ENCODE peak calls at places on chromosomes 12 and 14, in seven cellular contexts. R is NCI-H345; S is C1 segment of cervical spinal cord; Q is Daoy; H is activated CD4-positive, alpha-beta T cell treated with anti-CD3 and anti-CD28 coated beads, Interleukin-2, amount 50 U/mL, for 24 hours; K is stimulated activated CD4-positive, alpha-beta T cell treated with anti-CD3 and anti-CD28 coated beads, Interleukin-4, amount 100 ng/mL, for 4 hours; F is mucosa of gallbladder. G is an unnamed sample.

GRCh38 chr12:121060149-121061001 is 21.3 kb upstream of the OASL start:
- DNase-seq in R (peak), S (peak), Q (peak), H (peak), K (peak), F (peak), G (peak)

GRCh38 chr12:52221912-52222457 is 11.1 kb upstream of the KRT7 start:
- DNase-seq in R (peak), S (no peak), Q (peak), H (peak), K (peak), F (peak), G (no peak)

GRCh38 chr14:22184157-22185025 is 404.6 kb downstream of the DAD1 start:
- DNase-seq in R (no peak), S (no peak), Q (peak), H (no peak), K (no peak), F (peak), G (no peak)

GRCh38 chr12:52035926-52036325 is 15.3 kb upstream of the NR4A1 start:
- DNase-seq in R (no peak), S (no peak), Q (no peak), H (no peak), K (no peak), F (no peak), G (no peak)

GRCh38 chr14:95527392-95528002 is 7.4 kb upstream of the GLRX5 start:
- DNase-seq in R (peak), S (no peak), Q (peak), H (no peak), K (no peak), F (peak), G (no peak)

GRCh38 chr12:104190641-104191176 is 24.9 kb upstream of the TXNRD1 start:
- DNase-seq in R (no peak), S (no peak), Q (no peak), H (no peak), K (no peak), F (no peak), G (no peak)

GRCh38 chr14:91303091-91303923 is 58.8 kb upstream of the GPR68 start:
- DNase-seq in R (no peak), S (no peak), Q (peak), H (peak), K (peak), F (no peak), G (peak)

GRCh38 chr14:62436256-62436655 is 609.0 kb downstream of the KCNH5 start:
- DNase-seq in R (no peak), S (no peak), Q (no peak), H (no peak), K (no peak), F (peak), G (no peak)

GRCh38 chr14:65153101-65153500 is 50.8 kb upstream of the MAX start:
- DNase-seq in R (no peak), S (no peak), Q (no peak), H (no peak), K (no peak), F (no peak), G (no peak)

GRCh38 chr14:101361044-101361443 is 200.3 kb upstream of the DIO3 start:
- DNase-seq in R (no peak), S (no peak), Q (no peak), H (no peak), K (no peak), F (peak), G (no peak)

GRCh38 chr12:26226629-26227375 is 31.4 kb downstream of the SSPN start:
- DNase-seq in R (no peak), S (peak), Q (peak), H (no peak), K (no peak), F (peak), G (no peak)

GRCh38 chr14:23930742-23931141 is 22.8 kb upstream of the DHRS4 start:
- DNase-seq in R (no peak), S (no peak), Q (no peak), H (no peak), K (no peak), F (peak), G (no peak)

GRCh38 chr14:30077946-30078345 is 150.3 kb upstream of the PRKD1 start:
- DNase-seq in R (no peak), S (no peak), Q (no peak), H (no peak), K (no peak), F (no peak), G (no peak)

GRCh38 chr12:109302358-109302757 is 6.7 kb downstream of the FOXN4 start:
- DNase-seq in R (no peak), S (no peak), Q (no peak), H (no peak), K (no peak), F (no peak), G (no peak)

GRCh38 chr12:8712572-8712971 is 14.8 kb downstream of the RIMKLB start:
- DNase-seq in R (no peak), S (no peak), Q (no peak), H (no peak), K (no peak), F (no peak), G (no peak)

GRCh38 chr14:104931323-104931770 is 6.7 kb downstream of the PLD4 start:
- DNase-seq in R (no peak), S (no peak), Q (no peak), H (no peak), K (no peak), F (no peak), G (no peak)

GRCh38 chr14:54975856-54976255 is 51.0 kb downstream of the WDHD1 start:
- DNase-seq in R (no peak), S (no peak), Q (peak), H (no peak), K (no peak), F (no peak), G (no peak)

GRCh38 chr14:101820283-101820798 is 58.8 kb downstream of the PPP2R5C start:
- DNase-seq in R (no peak), S (no peak), Q (no peak), H (peak), K (peak), F (no peak), G (peak)

GRCh38 chr12:127479256-127479655 is 787.7 kb upstream of the TMEM132C start:
- DNase-seq in R (no peak), S (no peak), Q (peak), H (no peak), K (no peak), F (no peak), G (no peak)

GRCh38 chr12:122871851-122872785 is 23.8 kb downstream of the VPS37B start:
- DNase-seq in R (peak), S (peak), Q (peak), H (peak), K (peak), F (peak), G (peak)

GRCh38 chr12:104653730-104654328 is 197.1 kb downstream of the CHST11 start:
- DNase-seq in R (no peak), S (no peak), Q (peak), H (no peak), K (no peak), F (no peak), G (no peak)

GRCh38 chr12:126926023-126926600 is 1340.9 kb upstream of the TMEM132C start:
- DNase-seq in R (no peak), S (no peak), Q (no peak), H (no peak), K (no peak), F (no peak), G (no peak)

GRCh38 chr14:63899953-63900352 is 47.1 kb downstream of the SYNE2 start:
- DNase-seq in R (no peak), S (no peak), Q (no peak), H (no peak), K (no peak), F (no peak), G (no peak)

G was measured in naive thymus-derived CD4-positive, alpha-beta T cell.